ENCODE peak calls at places on chromosomes 3 and 15, in ten cellular contexts. W, N, Z, F, I, K, Q, M, V and H are unnamed samples.

GRCh38 chr3:15886521-15886920 is 88.7 kb upstream of the ANKRD28 start:
- DNase-seq in N (no peak), W (no peak), I (no peak), F (no peak), M (no peak), Q (no peak), K (no peak), Z (no peak), V (no peak), H (no peak)

GRCh38 chr3:79587150-79587549 is 180.6 kb downstream of the ROBO1 start:
- DNase-seq in F (no peak), N (no peak), M (no peak), W (no peak), I (no peak), Q (no peak), V (no peak), Z (no peak), K (peak; percentile 60), H (no peak)

GRCh38 chr3:114454592-114455251 is 160.9 kb downstream of the TIGIT start:
- DNase-seq in V (no peak), N (no peak), I (no peak), F (no peak), M (peak; percentile 49), W (no peak), K (peak; percentile 61), Q (no peak), Z (no peak), H (no peak)

GRCh38 chr3:186613637-186614265 is 891 bp downstream of the AHSG start:
- DNase-seq in Q (no peak), Z (no peak), F (no peak), V (no peak), W (no peak), N (no peak), K (no peak), I (no peak), M (no peak), H (no peak)

GRCh38 chr3:430186-430585 is 233.6 kb downstream of the CHL1 start:
- DNase-seq in W (peak; percentile 46), M (no peak), V (no peak), Q (no peak), I (no peak), K (no peak), Z (no peak), F (no peak), N (no peak), H (no peak)

GRCh38 chr3:158791259-158791920 is 10.5 kb upstream of the MFSD1 start:
- DNase-seq in W (peak; percentile 70), Q (no peak), V (no peak), K (peak; percentile 71), Z (no peak), M (peak; percentile 85), I (no peak), F (peak; percentile 86), N (no peak), H (no peak)

GRCh38 chr15:55434989-55435825 is 26.9 kb downstream of the PIERCE2 start:
- DNase-seq in I (peak; percentile 52), Z (no peak), M (peak; percentile 77), F (peak; percentile 64), Q (peak; percentile 7), N (no peak), V (peak; percentile 37), W (peak; percentile 70), K (peak; percentile 83), H (no peak)

GRCh38 chr3:130850044-130850797 is 43.7 kb upstream of the ATP2C1 start:
- DNase-seq in F (peak; percentile 46), V (no peak), K (no peak), N (no peak), Q (no peak), W (peak; percentile 89), Z (no peak), M (peak; percentile 62), I (no peak), H (no peak)

GRCh38 chr15:59244337-59244736 is 37.7 kb downstream of the LDHAL6B start:
- DNase-seq in K (no peak), V (no peak), Q (no peak), I (no peak), M (no peak), F (no peak), N (no peak), Z (no peak), W (no peak), H (no peak)

GRCh38 chr3:66080167-66080566 is 41.4 kb upstream of the MAGI1 start:
- DNase-seq in K (no peak), M (no peak), Q (no peak), F (no peak), W (no peak), N (no peak), V (no peak), Z (no peak), I (no peak), H (no peak)

GRCh38 chr15:67089218-67090193 is 24.1 kb downstream of the SMAD3 start:
- DNase-seq in Z (no peak), N (peak; percentile 16), V (no peak), M (peak; percentile 71), K (peak; percentile 90), Q (no peak), W (peak; percentile 67), I (no peak), F (peak; percentile 80), H (no peak)

GRCh38 chr15:67092726-67093125 is 27.3 kb downstream of the SMAD3 start:
- DNase-seq in N (no peak), V (no peak), K (no peak), Q (no peak), Z (no peak), I (no peak), F (no peak), M (no peak), W (no peak), H (no peak)

GRCh38 chr15:67091966-67092677 is 26.7 kb downstream of the SMAD3 start:
- DNase-seq in I (no peak), F (no peak), M (no peak), N (peak; percentile 69), K (no peak), W (no peak), Q (no peak), Z (no peak), V (no peak), H (no peak)

GRCh38 chr15:67091073-67091965 is 25.9 kb downstream of the SMAD3 start:
- DNase-seq in N (no peak), Z (no peak), V (peak; percentile 86), K (peak; percentile 99), W (peak; percentile 88), I (peak; percentile 87), F (peak; percentile 99), Q (no peak), M (peak; percentile 70), H (no peak)

DNA sequence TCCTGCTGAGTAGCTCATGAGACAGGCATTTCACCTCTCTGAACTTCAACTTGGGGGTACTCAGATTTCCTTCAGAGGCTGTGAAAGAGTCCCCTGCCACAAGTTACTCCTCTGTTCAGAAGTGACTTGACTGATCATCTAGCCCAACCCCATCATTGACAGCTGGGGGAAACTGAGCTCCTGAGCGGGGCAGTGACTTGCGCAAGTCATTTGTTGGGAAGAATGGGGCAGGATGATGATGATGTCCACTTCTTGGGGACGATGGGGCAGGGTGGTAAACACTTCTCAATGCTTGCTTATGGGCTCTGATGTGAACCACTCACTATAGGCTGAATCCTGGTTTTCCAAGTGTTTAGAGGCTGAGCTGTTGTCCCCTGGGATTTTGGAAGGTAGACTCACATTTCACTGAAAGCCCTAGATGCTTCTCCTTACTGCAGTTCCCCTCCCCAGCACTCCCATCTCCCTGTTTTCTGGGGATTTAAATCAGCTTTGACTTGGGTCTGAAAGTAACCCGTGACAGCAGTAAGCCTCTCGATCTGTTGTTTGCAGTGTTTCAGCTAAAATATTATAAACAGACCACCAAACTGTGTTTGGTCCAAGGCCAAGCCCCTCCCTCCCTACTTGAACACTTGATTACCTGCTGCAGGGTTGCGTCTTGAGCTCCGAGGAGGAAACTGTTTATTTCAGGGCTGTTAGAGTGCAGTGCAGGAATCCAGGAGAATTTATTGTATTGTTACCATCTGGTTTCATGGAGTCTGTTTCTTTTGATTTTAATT is 25.1 kb downstream of the SMAD3 start:
- DNase-seq in W (no peak), I (no peak), Z (no peak), K (no peak), M (no peak), V (no peak), N (no peak), Q (no peak), F (no peak), H (no peak)
- H3K4me3 ChIP-seq in W (no peak overlapping the region), I (no peak overlapping the region), Z (no peak overlapping the region), K (no peak overlapping the region), M (no peak overlapping the region), V (peak overlapping the region; percentile 37), N (no peak overlapping the region), Q (no peak overlapping the region), F (no peak overlapping the region), H (no peak overlapping the region)

GRCh38 chr15:89211678-89212170 is 9.7 kb downstream of the RLBP1 start:
- DNase-seq in F (no peak), I (no peak), K (no peak), N (no peak), M (peak; percentile 18), Z (no peak), V (no peak), Q (no peak), W (no peak), H (no peak)

GRCh38 chr15:89208256-89208655 is 13.1 kb downstream of the RLBP1 start:
- DNase-seq in I (no peak), Q (no peak), K (no peak), N (no peak), Z (no peak), W (no peak), V (no peak), F (no peak), M (no peak), H (no peak)

GRCh38 chr15:89209057-89209456 is 12.3 kb downstream of the RLBP1 start:
- DNase-seq in M (no peak), Q (no peak), W (no peak), Z (no peak), I (no peak), V (no peak), K (no peak), N (no peak), F (no peak), H (no peak)

GRCh38 chr15:89203705-89204273 is 17.6 kb downstream of the RLBP1 start:
- DNase-seq in Z (no peak), Q (no peak), K (no peak), V (no peak), I (no peak), N (no peak), M (no peak), F (no peak), W (no peak), H (no peak)

GRCh38 chr15:89206908-89207331 is 14.5 kb downstream of the RLBP1 start:
- DNase-seq in N (peak; percentile 96), Z (no peak), V (peak; percentile 16), K (peak; percentile 73), Q (no peak), M (peak; percentile 83), F (peak; percentile 57), I (peak; percentile 74), W (peak; percentile 69), H (peak; percentile 80)
- TF ChIP-seq CTCF in N (peak; percentile 99), Z (peak; percentile 100), V (peak; percentile 97), K (peak; percentile 100), Q (peak; percentile 99), M (peak; percentile 98), F (peak; percentile 92), I (peak; percentile 99), W (peak; percentile 97), H (peak; percentile 98)

GRCh38 chr3:109927726-109928125 is 590.4 kb upstream of the DPPA4 start:
- DNase-seq in F (peak; percentile 19), Q (no peak), V (no peak), K (no peak), Z (no peak), I (no peak), W (no peak), M (peak; percentile 9), N (no peak), H (no peak)
- H3K4me3 ChIP-seq in F (no peak overlapping the region), Q (no peak overlapping the region), V (no peak overlapping the region), K (no peak overlapping the region), Z (no peak overlapping the region), I (no peak overlapping the region), W (no peak overlapping the region), M (no peak overlapping the region), N (no peak overlapping the region), H (no peak overlapping the region)

GRCh38 chr15:32657198-32657886 is 15.8 kb downstream of the SCG5 start:
- DNase-seq in V (no peak), Q (no peak), Z (no peak), N (no peak), I (no peak), F (no peak), M (peak; percentile 43), K (no peak), W (peak; percentile 76), H (no peak)
- TF ChIP-seq CTCF in V (no peak), Q (no peak), Z (no peak), N (peak; percentile 28), I (no peak), F (no peak), M (no peak), K (no peak), W (peak; percentile 67), H (no peak)